ENCODE peak calls at places on chromosomes 5 and 9, in five cellular contexts. S is right atrium auricular region; L is upper lobe of left lung; R is GM23248; U is CD8-positive, alpha-beta T cell. Y is an unnamed sample. For H3K4me1, the result is how much of the 10 kb centered on the place peaks cover.

GRCh38 chr9:129867138-129868032 is 32.1 kb downstream of the USP20 start:
- DNase-seq in S (no peak), L (no peak), R (no peak), U (no peak), Y (no peak)

GRCh38 chr5:23742701-23743100 is 235.3 kb downstream of the PRDM9 start:
- DNase-seq in S (no peak), L (no peak), R (no peak), U (no peak), Y (no peak)

GRCh38 chr5:69276422-69277174 is 41.9 kb downstream of the CDK7 start:
- DNase-seq in S (no peak), L (no peak), R (peak), U (no peak), Y (no peak)

GRCh38 chr9:97373311-97373710 is 38.6 kb upstream of the TDRD7 start:
- DNase-seq in S (no peak), L (no peak), R (no peak), U (no peak), Y (no peak)

GRCh38 chr9:110068212-110068611 is 139.7 kb downstream of the C9orf152 start:
- DNase-seq in S (no peak), L (no peak), R (no peak), U (no peak), Y (no peak)

GRCh38 chr5:149656576-149657182 is 73.4 kb upstream of the PPARGC1B start:
- DNase-seq in S (no peak), L (peak), R (peak), U (no peak), Y (no peak)

GRCh38 chr9:136052991-136053756 is 41.9 kb downstream of the NACC2 start:
- DNase-seq in S (no peak), L (no peak), R (peak), U (no peak), Y (no peak)

GRCh38 chr5:155080721-155081120 is 67.2 kb downstream of the KIF4B start:
- DNase-seq in S (no peak), L (no peak), R (no peak), U (no peak), Y (no peak)

GRCh38 chr5:179407191-179408175 is 62.2 kb upstream of the ADAMTS2 start:
- DNase-seq in S (peak), L (no peak), R (peak), U (no peak), Y (peak)

GRCh38 chr5:120507197-120507596 is 43.1 kb downstream of the PRR16 start:
- DNase-seq in S (no peak), L (no peak), R (peak), U (no peak), Y (no peak)

GRCh38 chr5:177116631-177117373 is 16.8 kb upstream of the NSD1 start:
- DNase-seq in S (peak), L (peak), R (peak), U (peak), Y (peak)

GRCh38 chr9:78807286-78807685 is 510.4 kb downstream of the PSAT1 start:
- DNase-seq in S (no peak), L (no peak), R (no peak), U (no peak), Y (no peak)

GRCh38 chr9:121474225-121474947 is 25.3 kb downstream of the GGTA1 start:
- DNase-seq in S (no peak), L (no peak), R (no peak), U (no peak), Y (no peak)

GRCh38 chr9:36872641-36873040 is 161.4 kb downstream of the PAX5 start:
- DNase-seq in S (no peak), L (no peak), R (no peak), U (no peak), Y (no peak)

GRCh38 chr5:178287791-178288105 is 55.1 kb upstream of the PHYKPL start:
- DNase-seq in S (no peak), L (no peak), R (no peak), U (no peak), Y (no peak)

GRCh38 chr5:178284996-178285395 is 52.4 kb upstream of the PHYKPL start:
- DNase-seq in S (no peak), L (no peak), R (no peak), U (no peak), Y (no peak)

GRCh38 chr5:178285399-178286225 is 53.0 kb upstream of the PHYKPL start:
- DNase-seq in S (no peak), L (no peak), R (no peak), U (no peak), Y (no peak)

GRCh38 chr5:178287091-178287790 is 54.6 kb upstream of the PHYKPL start:
- DNase-seq in S (no peak), L (no peak), R (no peak), U (no peak), Y (no peak)

GRCh38 chr5:178286226-178287090 is 53.9 kb upstream of the PHYKPL start:
- DNase-seq in S (no peak), L (no peak), R (no peak), U (no peak), Y (no peak)
- H3K4me1 ChIP-seq in S (under half), L (under half), R (under half), U (under half), Y (under half)

GRCh38 chr5:139297439-139298133 is 4.0 kb downstream of the MATR3 start:
- DNase-seq in S (no peak), L (no peak), R (no peak), U (no peak), Y (no peak)
- H3K4me1 ChIP-seq in S (half or more), L (half or more), R (under half), U (half or more), Y (half or more)

GRCh38 chr9:137683307-137683864 is 64.6 kb downstream of the EHMT1 start:
- DNase-seq in S (no peak), L (no peak), R (no peak), U (no peak), Y (no peak)
- H3K4me1 ChIP-seq in S (under half), L (under half), R (under half), U (under half), Y (under half)

DNA sequence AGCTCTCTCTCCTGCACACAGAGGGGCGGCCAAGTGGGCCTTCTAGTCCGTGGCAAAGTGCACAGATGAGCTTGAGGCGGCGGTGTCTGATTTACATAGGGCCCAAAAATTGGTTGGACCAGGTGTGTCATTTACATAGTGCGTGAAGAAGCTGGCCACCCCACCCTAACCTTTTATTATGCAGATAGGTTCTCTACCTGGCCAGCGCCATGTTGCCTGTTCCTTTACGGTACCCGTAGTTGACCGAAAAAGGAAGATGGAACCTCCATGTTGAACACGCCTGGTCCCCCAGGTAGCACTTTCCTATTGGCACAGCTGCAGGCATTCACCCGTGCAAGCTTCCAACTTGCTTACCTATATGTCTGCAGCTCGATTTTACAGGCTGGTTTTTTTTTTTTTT is 61.5 kb downstream of the GNA14 start:
- DNase-seq in S (no peak), L (no peak), R (no peak), U (no peak), Y (peak)
- H3K4me1 ChIP-seq in S (under half), L (under half), R (under half), U (under half), Y (under half)

GRCh38 chr5:72244862-72245371 is 75.1 kb downstream of the MRPS27 start:
- DNase-seq in S (no peak), L (no peak), R (peak), U (no peak), Y (no peak)
- H3K4me1 ChIP-seq in S (half or more), L (under half), R (half or more), U (under half), Y (half or more)

GRCh38 chr9:134348404-134349155 is 22.3 kb downstream of the RXRA start:
- DNase-seq in S (no peak), L (no peak), R (no peak), U (no peak), Y (no peak)

GRCh38 chr9:134346151-134346550 is 19.9 kb downstream of the RXRA start:
- DNase-seq in S (no peak), L (no peak), R (peak), U (no peak), Y (no peak)

GRCh38 chr9:134349941-134350340 is 23.7 kb downstream of the RXRA start:
- DNase-seq in S (no peak), L (no peak), R (no peak), U (no peak), Y (no peak)

GRCh38 chr9:134346840-134347239 is 20.6 kb downstream of the RXRA start:
- DNase-seq in S (no peak), L (no peak), R (no peak), U (no peak), Y (no peak)

DNA sequence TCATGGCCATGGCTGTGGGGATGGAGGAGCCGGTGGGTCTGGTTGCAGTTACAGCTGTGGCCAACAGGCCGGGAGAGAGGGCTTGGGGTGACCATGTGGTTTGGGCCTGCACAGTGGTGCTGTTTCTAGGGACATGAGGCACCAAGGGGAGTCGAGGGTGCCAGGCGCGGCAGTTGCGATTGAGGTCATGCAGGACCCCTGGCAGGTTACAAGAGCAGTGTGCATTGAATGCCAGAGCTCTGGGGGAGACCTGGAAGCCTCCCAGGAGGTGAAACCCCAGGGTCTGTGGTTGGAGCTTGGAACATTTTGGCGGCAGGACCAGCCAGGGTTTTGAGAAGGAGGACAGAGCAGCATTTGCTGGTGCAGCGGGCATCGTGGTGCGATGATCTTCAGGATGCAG is 21.7 kb downstream of the RXRA start:
- DNase-seq in S (no peak), L (no peak), R (no peak), U (no peak), Y (no peak)
- H3K4me1 ChIP-seq in S (half or more), L (half or more), R (under half), U (under half), Y (half or more)

GRCh38 chr5:14211818-14212799 is 69.0 kb downstream of the TRIO start:
- DNase-seq in S (no peak), L (peak), R (no peak), U (no peak), Y (no peak)

GRCh38 chr5:14213813-14214585 is 70.9 kb downstream of the TRIO start:
- DNase-seq in S (no peak), L (no peak), R (no peak), U (no peak), Y (no peak)

GRCh38 chr5:14212838-14213237 is 69.7 kb downstream of the TRIO start:
- DNase-seq in S (no peak), L (no peak), R (no peak), U (no peak), Y (no peak)

GRCh38 chr5:14210729-14211128 is 67.6 kb downstream of the TRIO start:
- DNase-seq in S (no peak), L (no peak), R (no peak), U (no peak), Y (no peak)

GRCh38 chr5:14213253-14213652 is 70.1 kb downstream of the TRIO start:
- DNase-seq in S (no peak), L (no peak), R (peak), U (no peak), Y (no peak)
- H3K4me1 ChIP-seq in S (under half), L (under half), R (half or more), U (under half), Y (half or more)

DNA sequence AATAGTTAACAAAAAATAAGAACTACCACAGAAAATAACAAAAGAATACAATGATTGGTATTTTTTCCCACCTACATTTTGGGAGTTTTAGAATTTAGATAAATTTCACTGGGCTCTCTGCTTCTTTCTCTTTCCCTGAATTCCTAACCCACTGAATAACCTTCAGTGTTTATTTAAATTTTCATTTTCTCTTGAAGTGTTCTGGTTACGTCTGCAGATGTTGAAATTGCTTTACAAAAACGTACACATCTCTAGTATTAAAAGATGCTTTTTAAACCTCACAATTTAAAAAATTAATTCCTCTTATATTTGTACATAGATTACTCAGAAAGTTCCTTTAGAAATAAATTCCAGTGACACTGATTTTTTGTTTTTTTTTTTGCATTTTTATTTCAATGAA is 158.7 kb upstream of the TUT7 start:
- DNase-seq in S (no peak), L (no peak), R (no peak), U (no peak), Y (no peak)
- H3K4me1 ChIP-seq in S (under half), L (under half), R (under half), U (under half), Y (under half)

GRCh38 chr9:111915425-111915758 is 18.8 kb downstream of the UGCG start:
- DNase-seq in S (no peak), L (no peak), R (no peak), U (no peak), Y (no peak)

GRCh38 chr9:111914749-111915424 is 18.3 kb downstream of the UGCG start:
- DNase-seq in S (no peak), L (no peak), R (peak), U (no peak), Y (no peak)

GRCh38 chr9:111917980-111918379 is 21.4 kb downstream of the UGCG start:
- DNase-seq in S (no peak), L (no peak), R (no peak), U (no peak), Y (no peak)

GRCh38 chr9:111916234-111916645 is 19.6 kb downstream of the UGCG start:
- DNase-seq in S (no peak), L (no peak), R (no peak), U (no peak), Y (no peak)

GRCh38 chr9:111917201-111917600 is 20.6 kb downstream of the UGCG start:
- DNase-seq in S (no peak), L (no peak), R (no peak), U (no peak), Y (no peak)
- H3K4me1 ChIP-seq in S (under half), L (under half), R (under half), U (under half), Y (under half)

Y was measured in esophagus muscularis mucosa.